ENCODE peak calls at places on chromosomes 7 and 10, in seven cellular contexts. U is A549, L is colonic mucosa, Z is Calu3, J is endothelial cell of umbilical vein, O is HCT116, S is progenitor cell of endocrine pancreas. F is an unnamed sample.

GRCh38 chr7:25752967-25753791 is 398.8 kb upstream of the NFE2L3 start:
- DNase-seq in U (no peak), L (no peak), Z (no peak), J (no peak), O (no peak), S (no peak), F (peak; percentile 74)

GRCh38 chr10:27190508-27190907 is 35.4 kb downstream of the MASTL start:
- DNase-seq in U (no peak), L (no peak), Z (no peak), J (no peak), O (no peak), S (no peak), F (no peak)

GRCh38 chr7:35036361-35037171 is 719 bp downstream of the DPY19L1 start:
- DNase-seq in U (peak; percentile 51), L (peak; percentile 58), Z (peak; percentile 62), J (peak; percentile 77), O (no peak), S (peak; percentile 37), F (peak; percentile 72)

GRCh38 chr10:96366508-96366907 is 7.7 kb upstream of the OPALIN start:
- DNase-seq in U (no peak), L (no peak), Z (no peak), J (peak; percentile 17), O (no peak), S (no peak), F (no peak)

GRCh38 chr10:80459047-80459865 is 5.1 kb downstream of the TSPAN14 start:
- DNase-seq in U (no peak), L (peak; percentile 88), Z (peak; percentile 72), J (no peak), O (no peak), S (no peak), F (no peak)

GRCh38 chr7:127447326-127447945 is 54.9 kb upstream of the ZNF800 start:
- DNase-seq in U (no peak), L (no peak), Z (peak; percentile 12), J (peak; percentile 32), O (peak; percentile 74), S (no peak), F (no peak)

GRCh38 chr10:73900068-73900467 is 10.9 kb upstream of the PLAU start:
- DNase-seq in U (no peak), L (no peak), Z (no peak), J (no peak), O (no peak), S (no peak), F (no peak)

GRCh38 chr7:118803-119376 is 73.5 kb upstream of the FAM20C start:
- DNase-seq in U (no peak), L (no peak), Z (no peak), J (no peak), O (no peak), S (no peak), F (no peak)

GRCh38 chr10:60032723-60033122 is 126.4 kb upstream of the CCDC6 start:
- DNase-seq in U (peak; percentile 35), L (peak; percentile 78), Z (peak; percentile 78), J (peak; percentile 56), O (peak; percentile 47), S (no peak), F (no peak)

GRCh38 chr10:31926154-31926553 is 2.5 kb downstream of the ARHGAP12 start:
- DNase-seq in U (no peak), L (no peak), Z (no peak), J (no peak), O (no peak), S (no peak), F (no peak)

GRCh38 chr7:65746398-65746669 is 126.5 kb upstream of the VKORC1L1 start:
- DNase-seq in U (peak; percentile 23), L (no peak), Z (no peak), J (peak; percentile 66), O (no peak), S (no peak), F (no peak)

GRCh38 chr10:72254891-72255568 is 18.7 kb upstream of the DDIT4 start:
- DNase-seq in U (peak; percentile 94), L (peak; percentile 82), Z (peak; percentile 83), J (peak; percentile 52), O (no peak), S (no peak), F (peak; percentile 62)

GRCh38 chr10:97025613-97026242 is 160.0 kb downstream of the SLIT1 start:
- DNase-seq in U (peak; percentile 44), L (peak; percentile 64), Z (peak; percentile 25), J (peak; percentile 34), O (peak; percentile 47), S (no peak), F (peak; percentile 67)

GRCh38 chr7:84102213-84102612 is 92.4 kb downstream of the SEMA3A start:
- DNase-seq in U (no peak), L (no peak), Z (no peak), J (no peak), O (no peak), S (no peak), F (no peak)

GRCh38 chr7:104971290-104972071 is 42.5 kb upstream of the KMT2E start:
- DNase-seq in U (no peak), L (peak; percentile 70), Z (no peak), J (peak; percentile 78), O (no peak), S (no peak), F (no peak)

GRCh38 chr10:106987362-106987761 is 177.1 kb downstream of the SORCS1 start:
- DNase-seq in U (no peak), L (no peak), Z (no peak), J (no peak), O (no peak), S (no peak), F (no peak)

GRCh38 chr10:50512743-50513416 is 110.9 kb downstream of the SGMS1 start:
- DNase-seq in U (no peak), L (no peak), Z (no peak), J (no peak), O (no peak), S (no peak), F (no peak)

GRCh38 chr7:25844109-25844915 is 307.7 kb upstream of the NFE2L3 start:
- DNase-seq in U (no peak), L (no peak), Z (no peak), J (peak; percentile 32), O (no peak), S (no peak), F (no peak)

GRCh38 chr7:39919646-39920045 is 30.4 kb upstream of the CDK13 start:
- DNase-seq in U (no peak), L (no peak), Z (no peak), J (no peak), O (no peak), S (no peak), F (no peak)

GRCh38 chr10:13001041-13001886 is at the start of gene CCDC3:
- DNase-seq in U (peak; percentile 14), L (peak; percentile 21), Z (no peak), J (no peak), O (no peak), S (peak; percentile 22), F (peak; percentile 55)

DNA sequence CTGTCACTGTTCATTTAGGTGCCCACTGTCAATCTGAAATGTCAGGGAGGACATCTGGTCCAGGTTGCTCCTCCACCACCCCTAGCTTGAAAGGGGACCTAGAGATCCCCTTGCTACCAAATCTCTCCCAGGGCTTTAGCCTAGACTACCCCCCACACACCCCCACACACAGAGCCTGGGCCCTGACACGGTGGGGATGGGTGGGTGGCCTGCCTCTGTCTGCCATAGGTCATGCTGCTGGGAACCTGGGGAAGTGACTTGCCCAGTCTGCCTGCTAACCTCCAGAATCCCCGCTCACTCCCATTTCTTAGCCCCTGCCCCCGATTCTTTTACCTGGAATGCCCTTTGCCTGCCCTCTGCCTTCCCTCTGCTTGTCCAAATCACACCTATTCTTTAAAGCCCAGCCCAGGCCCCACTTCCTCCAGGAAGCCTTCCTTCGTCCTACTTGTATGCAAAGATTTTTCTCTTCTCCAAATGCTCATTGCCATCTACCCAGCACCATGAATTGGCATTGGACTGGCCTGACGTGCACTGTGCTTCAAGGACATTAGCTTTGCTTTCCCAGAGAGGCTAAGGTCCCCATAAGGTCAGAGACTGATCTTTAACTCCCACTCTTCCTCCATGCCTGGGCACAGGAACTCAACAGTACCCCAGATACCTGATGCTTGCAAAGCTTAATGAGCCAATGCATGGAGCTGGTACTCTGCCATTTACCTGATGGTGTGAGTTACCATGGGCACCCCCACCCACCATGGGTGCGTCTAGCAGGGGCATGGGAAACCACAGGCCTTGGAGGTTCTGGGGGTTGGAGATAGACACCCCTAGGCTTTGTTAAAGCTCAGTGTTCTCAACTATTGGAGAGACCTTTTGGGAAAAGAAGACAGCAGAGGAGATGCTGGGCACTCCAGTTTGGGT is 1.9 kb upstream of the SMARCD3 start:
- DNase-seq in U (no peak), L (no peak), Z (no peak), J (no peak), O (no peak), S (no peak), F (no peak)
- TF ChIP-seq CTCF in U (no peak), L (no peak), Z (no peak), J (no peak), O (no peak), S (no peak), F (no peak)

GRCh38 chr10:53843691-53844362 is 957.2 kb downstream of the PCDH15 start:
- DNase-seq in U (no peak), L (no peak), Z (peak; percentile 22), J (peak; percentile 42), O (no peak), S (no peak), F (no peak)

GRCh38 chr10:53836638-53837037 is 964.4 kb downstream of the PCDH15 start:
- DNase-seq in U (no peak), L (no peak), Z (no peak), J (no peak), O (no peak), S (no peak), F (no peak)

GRCh38 chr10:53840668-53841067 is 960.4 kb downstream of the PCDH15 start:
- DNase-seq in U (no peak), L (no peak), Z (no peak), J (no peak), O (no peak), S (no peak), F (no peak)

GRCh38 chr10:53841746-53842145 is 959.3 kb downstream of the PCDH15 start:
- DNase-seq in U (no peak), L (no peak), Z (no peak), J (no peak), O (no peak), S (no peak), F (no peak)

GRCh38 chr10:53839437-53840039 is 961.5 kb downstream of the PCDH15 start:
- DNase-seq in U (no peak), L (no peak), Z (no peak), J (peak; percentile 54), O (no peak), S (no peak), F (no peak)
- TF ChIP-seq CTCF in U (peak; percentile 38), L (peak; percentile 21), Z (no peak), J (no peak), O (no peak), S (peak; percentile 71), F (peak; percentile 57)

GRCh38 chr10:116511365-116511764 is 34.4 kb upstream of the PNLIP start:
- DNase-seq in U (no peak), L (no peak), Z (no peak), J (no peak), O (no peak), S (no peak), F (no peak)
- TF ChIP-seq CTCF in U (no peak), L (no peak), Z (no peak), J (no peak), O (no peak), S (no peak), F (no peak)

DNA sequence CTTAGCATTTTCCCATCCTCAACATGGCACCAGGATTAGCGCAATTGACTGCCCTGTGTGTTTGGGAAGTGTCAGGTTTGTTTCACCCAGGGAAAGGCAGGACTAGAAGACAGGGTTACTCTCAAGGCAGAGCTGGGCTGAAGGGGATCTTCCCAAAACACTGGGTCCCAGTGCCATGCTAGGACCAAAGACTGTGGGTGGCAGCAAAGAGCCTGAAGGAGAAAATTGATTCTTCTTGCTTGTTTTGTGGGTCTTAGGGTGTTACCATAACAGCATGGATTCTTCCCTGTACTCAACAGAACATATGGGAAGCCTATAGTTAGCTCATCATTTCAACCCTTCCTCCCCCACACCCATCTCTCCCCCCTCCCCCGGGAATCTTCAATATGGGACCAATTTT is 42.4 kb downstream of the TEX36 start:
- DNase-seq in U (no peak), L (no peak), Z (no peak), J (no peak), O (no peak), S (no peak), F (no peak)
- TF ChIP-seq CTCF in U (no peak), L (no peak), Z (no peak), J (no peak), O (peak; percentile 24), S (no peak), F (no peak)

F was measured in glutamatergic neuron.